ENCODE peak calls at places on chromosomes 13 and 19, in seven cellular contexts. H, X, D, B, M, P and Q are unnamed samples.

GRCh38 chr13:106110241-106110855 is 425.1 kb downstream of the EFNB2 start:
- DNase-seq in P (no peak), X (peak; percentile 57), M (no peak), B (no peak), D (no peak), H (no peak), Q (no peak)

GRCh38 chr13:90412980-90413379 is 934.5 kb upstream of the MIR17HG start:
- DNase-seq in M (no peak), P (no peak), D (no peak), B (no peak), H (no peak), X (no peak), Q (no peak)

GRCh38 chr13:109715902-109716301 is 70.5 kb downstream of the IRS2 start:
- DNase-seq in M (no peak), B (no peak), H (no peak), X (no peak), D (no peak), P (no peak), Q (no peak)

GRCh38 chr13:31192306-31192705 is 7.5 kb upstream of the B3GLCT start:
- DNase-seq in B (no peak), D (no peak), X (no peak), M (no peak), P (no peak), H (no peak), Q (no peak)

GRCh38 chr13:22040810-22041364 is 370.0 kb downstream of the FGF9 start:
- DNase-seq in H (peak; percentile 13), X (no peak), M (no peak), B (no peak), P (no peak), D (no peak), Q (no peak)

GRCh38 chr13:112194167-112194530 is 127.2 kb downstream of the SOX1 start:
- DNase-seq in X (no peak), P (no peak), H (no peak), D (no peak), M (no peak), B (no peak), Q (no peak)

GRCh38 chr13:100362371-100362770 is 226.2 kb downstream of the GGACT start:
- DNase-seq in X (no peak), B (no peak), D (no peak), P (no peak), M (no peak), H (no peak), Q (no peak)

GRCh38 chr13:76745246-76746200 is 140.7 kb downstream of the KCTD12 start:
- DNase-seq in M (no peak), D (no peak), P (no peak), H (no peak), X (no peak), B (no peak), Q (no peak)

GRCh38 chr19:49020931-49021895 is 2.9 kb downstream of the CGB3 start:
- DNase-seq in B (no peak), D (no peak), H (no peak), X (no peak), P (no peak), M (no peak), Q (no peak)

GRCh38 chr19:11194657-11195056 is 2.7 kb downstream of the KANK2 start:
- DNase-seq in M (no peak), B (no peak), P (no peak), X (no peak), D (no peak), H (no peak), Q (no peak)

GRCh38 chr13:97364031-97364430 is 69.9 kb upstream of the RAP2A start:
- DNase-seq in P (no peak), D (no peak), H (no peak), M (no peak), B (no peak), X (peak; percentile 32), Q (no peak)

GRCh38 chr19:27774827-27775226 is 1438.1 kb downstream of the UQCRFS1 start:
- DNase-seq in P (no peak), M (no peak), H (no peak), B (no peak), X (no peak), D (no peak), Q (no peak)

GRCh38 chr13:110509478-110509926 is 52.0 kb downstream of the RAB20 start:
- DNase-seq in H (no peak), X (no peak), M (peak; percentile 64), P (no peak), D (no peak), B (no peak), Q (no peak)

GRCh38 chr13:113146750-113147149 is 11.7 kb upstream of the PROZ start:
- DNase-seq in M (no peak), B (no peak), X (no peak), D (no peak), P (no peak), H (no peak), Q (no peak)

GRCh38 chr19:15640294-15640903 is at the start of gene CYP4F3:
- DNase-seq in H (no peak), X (no peak), D (no peak), B (no peak), M (peak; percentile 56), P (peak; percentile 83), Q (no peak)

DNA sequence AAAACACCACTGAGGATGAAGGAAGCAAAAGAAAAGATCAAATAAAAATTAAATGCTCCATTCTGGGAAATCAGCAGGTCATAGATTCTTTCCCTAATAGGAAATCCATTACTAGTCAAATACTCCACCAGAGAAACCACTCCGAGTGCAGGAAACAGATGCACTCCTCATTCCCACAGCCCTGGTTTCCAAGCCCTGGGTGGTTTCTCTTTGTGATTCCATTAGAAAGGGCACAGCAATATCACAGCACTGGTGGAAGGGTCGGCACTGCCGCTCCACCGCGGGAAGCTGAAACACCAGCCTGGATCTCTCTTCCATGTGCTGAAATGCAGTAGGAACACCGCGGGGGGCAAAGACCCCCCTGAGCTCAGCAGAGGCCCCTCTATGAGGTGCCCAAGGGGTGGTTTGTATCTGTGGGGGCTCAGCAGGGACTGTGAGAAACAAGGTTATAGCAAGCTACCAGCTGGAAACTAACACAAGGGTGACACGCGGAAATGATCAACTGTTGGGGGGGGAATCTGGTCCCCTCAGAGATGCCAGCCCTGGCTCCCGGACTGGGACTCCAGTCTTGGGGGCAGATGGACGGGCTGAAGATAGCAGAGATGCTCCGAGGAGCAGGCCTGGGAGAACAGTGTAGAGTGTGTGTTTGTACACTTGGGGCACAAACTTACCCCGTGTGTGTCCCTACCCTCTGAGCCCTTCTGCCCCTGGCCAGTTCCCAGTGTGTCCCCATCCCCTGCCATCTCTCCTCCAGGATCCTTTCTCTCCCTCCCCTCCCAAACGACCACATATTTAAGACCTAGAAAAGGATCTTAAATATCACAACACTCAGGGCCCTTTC is 1.8 kb downstream of the ZFR2 start:
- DNase-seq in B (no peak), M (no peak), P (no peak), H (no peak), X (no peak), D (no peak), Q (no peak)
- H3K4me3 ChIP-seq in B (no peak overlapping the region), M (no peak overlapping the region), P (no peak overlapping the region), H (no peak overlapping the region), X (no peak overlapping the region), D (no peak overlapping the region), Q (no peak overlapping the region)

GRCh38 chr19:18701250-18701608 is 17.7 kb downstream of the CRTC1 start:
- DNase-seq in M (no peak), B (no peak), D (no peak), H (no peak), X (no peak), P (no peak), Q (no peak)
- H3K4me3 ChIP-seq in M (no peak overlapping the region), B (peak overlapping the region; percentile 42), D (peak overlapping the region; percentile 88), H (peak overlapping the region; percentile 71), X (peak overlapping the region; percentile 55), P (peak overlapping the region; percentile 50), Q (peak overlapping the region; percentile 12)

GRCh38 chr19:13507053-13507611 is 853 bp upstream of the CACNA1A start:
- DNase-seq in P (no peak), D (no peak), X (no peak), H (no peak), M (no peak), B (peak; percentile 33), Q (no peak)

GRCh38 chr19:13506550-13506878 is 235 bp upstream of the CACNA1A start:
- DNase-seq in H (no peak), B (peak; percentile 43), X (no peak), D (no peak), M (no peak), P (no peak), Q (no peak)

GRCh38 chr19:13503570-13504235 is 2.6 kb downstream of the CACNA1A start:
- DNase-seq in B (no peak), P (no peak), D (no peak), X (no peak), M (no peak), H (no peak), Q (no peak)

GRCh38 chr19:13505164-13505695 is 1.0 kb downstream of the CACNA1A start:
- DNase-seq in H (no peak), X (no peak), D (no peak), B (peak; percentile 17), M (no peak), P (no peak), Q (no peak)

DNA sequence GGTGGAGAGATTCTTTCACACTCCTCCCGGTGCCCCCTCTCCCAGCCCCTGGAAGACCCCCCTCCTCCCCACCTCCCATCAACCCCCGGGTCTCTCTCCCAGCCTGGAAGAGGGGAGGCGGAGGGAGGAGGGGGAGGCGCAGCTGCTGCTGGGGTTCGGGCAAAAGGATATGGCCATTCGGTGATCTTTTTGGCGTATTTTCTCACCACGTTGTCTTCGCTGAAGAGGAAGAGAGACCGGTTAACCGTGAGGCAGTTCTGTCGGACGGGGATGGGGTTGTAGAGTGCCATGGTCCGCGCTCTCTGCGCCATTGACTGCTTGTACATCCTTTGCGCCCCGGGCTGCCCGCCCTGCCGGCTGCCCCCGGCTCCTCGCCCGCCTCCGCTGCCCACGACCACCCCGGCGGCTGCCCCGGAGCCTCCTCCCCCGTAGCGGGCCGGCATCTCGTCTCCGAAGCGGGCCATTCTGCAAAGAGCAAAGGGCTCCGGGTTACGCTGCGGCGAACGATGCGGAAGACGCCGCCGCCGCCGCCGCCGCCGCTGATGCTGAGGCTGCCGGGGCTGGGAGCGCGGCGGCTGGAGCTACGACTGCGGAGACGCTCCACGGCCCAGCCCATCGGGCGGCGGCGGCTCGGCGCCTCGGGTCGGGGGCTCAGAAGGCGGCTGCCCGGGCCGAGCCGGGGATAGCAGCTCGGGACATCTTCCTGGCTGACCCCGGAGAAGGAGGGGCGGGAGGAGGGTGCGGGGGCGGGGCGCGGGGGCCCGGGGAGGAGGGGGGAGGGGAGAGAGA is at the start of gene CACNA1A:
- DNase-seq in H (no peak), M (no peak), P (no peak), B (peak; percentile 56), X (no peak), D (no peak), Q (no peak)
- H3K4me3 ChIP-seq in H (no peak within 1 kb of the TSS), M (peak within 1 kb of the TSS; percentile 6), P (peak within 1 kb of the TSS; percentile 30), B (peak within 1 kb of the TSS; percentile 85), X (peak within 1 kb of the TSS; percentile 28), D (peak within 1 kb of the TSS; percentile 24), Q (peak within 1 kb of the TSS; percentile 63)

GRCh38 chr19:1466461-1467227 is 12.4 kb downstream of the C19orf25 start:
- DNase-seq in M (no peak), H (no peak), P (no peak), B (no peak), D (no peak), X (no peak), Q (no peak)

GRCh38 chr19:1467228-1467511 is 11.8 kb downstream of the C19orf25 start:
- DNase-seq in D (no peak), H (no peak), X (no peak), M (no peak), P (peak; percentile 67), B (no peak), Q (no peak)

GRCh38 chr19:1466018-1466460 is 13.0 kb downstream of the C19orf25 start:
- DNase-seq in B (no peak), H (no peak), M (no peak), X (no peak), D (no peak), P (peak; percentile 65), Q (no peak)

GRCh38 chr19:1467512-1468273 is 11.3 kb downstream of the C19orf25 start:
- DNase-seq in X (no peak), H (no peak), D (peak; percentile 25), P (no peak), B (no peak), M (no peak), Q (no peak)

GRCh38 chr19:1465191-1466016 is 13.6 kb downstream of the C19orf25 start:
- DNase-seq in P (peak; percentile 82), H (no peak), M (no peak), B (no peak), D (no peak), X (no peak), Q (no peak)
- H3K4me3 ChIP-seq in P (no peak overlapping the region), H (no peak overlapping the region), M (no peak overlapping the region), B (peak overlapping the region; percentile 38), D (no peak overlapping the region), X (no peak overlapping the region), Q (no peak overlapping the region)